ENCODE peak calls at places on chromosomes 2 and 18, in six cellular contexts. K is renal cortical epithelial cell, L is bronchial epithelial cell, Z is globus pallidus, A is WTC11, Q is SW 1271. X is an unnamed sample.

GRCh38 chr2:150097891-150098595 is 389.4 kb downstream of the RND3 start:
- DNase-seq in K (peak), Q (no peak), Z (no peak), A (no peak), L (peak), X (no peak)

GRCh38 chr18:69845588-69846506 is 101.8 kb downstream of the CD226 start:
- DNase-seq in L (peak), K (peak), Z (no peak), A (no peak), Q (no peak), X (no peak)

GRCh38 chr18:36075862-36076587 is 8.7 kb upstream of the RPRD1A start:
- DNase-seq in L (peak), Z (no peak), K (peak), A (no peak), Q (no peak), X (no peak)

GRCh38 chr2:212451786-212452200 is 86.8 kb downstream of the ERBB4 start:
- DNase-seq in A (no peak), K (peak), Q (no peak), L (peak), Z (peak), X (no peak)

GRCh38 chr2:7539760-7540159 is 622.5 kb downstream of the RNF144A start:
- DNase-seq in L (no peak), K (no peak), Z (no peak), Q (no peak), A (no peak), X (no peak)

GRCh38 chr2:127056086-127056485 is 50.9 kb downstream of the BIN1 start:
- DNase-seq in K (no peak), A (no peak), L (no peak), Q (no peak), Z (no peak), X (no peak)

GRCh38 chr2:113187771-113188170 is 14.0 kb downstream of the PSD4 start:
- DNase-seq in A (no peak), Z (no peak), K (no peak), Q (no peak), L (no peak), X (no peak)

GRCh38 chr2:205047273-205047839 is 502.1 kb downstream of the PARD3B start:
- DNase-seq in Q (no peak), Z (no peak), K (no peak), L (no peak), A (peak), X (peak)

GRCh38 chr2:14634223-14634884 is 1.8 kb downstream of the LRATD1 start:
- DNase-seq in K (peak), Q (peak), A (peak), L (peak), Z (peak), X (peak)

GRCh38 chr2:95385570-95385984 is 16.9 kb upstream of the FAHD2A start:
- DNase-seq in Z (no peak), K (no peak), A (no peak), L (no peak), Q (no peak), X (no peak)

GRCh38 chr2:113025751-113026150 is 20.5 kb downstream of the IL36A start:
- DNase-seq in K (no peak), Q (no peak), Z (no peak), A (no peak), L (no peak), X (no peak)

GRCh38 chr2:23069935-23070334 is 315.0 kb upstream of the KLHL29 start:
- DNase-seq in Q (no peak), K (no peak), L (no peak), Z (no peak), A (no peak), X (no peak)

GRCh38 chr2:54310314-54310713 is 54.3 kb upstream of the TSPYL6 start:
- DNase-seq in K (peak), Q (no peak), L (no peak), A (no peak), Z (no peak), X (no peak)

GRCh38 chr2:168613510-168613909 is 157.4 kb downstream of the CERS6 start:
- DNase-seq in Q (no peak), K (no peak), Z (no peak), A (no peak), L (peak), X (no peak)